ENCODE peak calls at places on chromosome 11, in five cellular contexts. J, Z, P, F and U are unnamed samples.

GRCh38 chr11:84316866-84317560 is 1030.8 kb upstream of the CCDC90B start:
- DNase-seq in J (no peak), Z (no peak), P (peak; percentile 50), F (no peak), U (no peak)

GRCh38 chr11:77074205-77074604 is 7.4 kb downstream of the CAPN5 start:
- DNase-seq in J (no peak), Z (peak; percentile 85), P (peak; percentile 33), F (no peak), U (no peak)

GRCh38 chr11:23236846-23237550 is 376.7 kb upstream of the CCDC179 start:
- DNase-seq in J (no peak), Z (no peak), P (no peak), F (no peak), U (no peak)

GRCh38 chr11:88015170-88015569 is 160.1 kb downstream of the RAB38 start:
- DNase-seq in J (no peak), Z (no peak), P (no peak), F (no peak), U (no peak)

GRCh38 chr11:128776088-128776433 is 82.2 kb downstream of the FLI1 start:
- DNase-seq in J (no peak), Z (no peak), P (no peak), F (no peak), U (peak; percentile 29)

GRCh38 chr11:41996558-41996957 is 537.1 kb upstream of the LRRC4C start:
- DNase-seq in J (no peak), Z (no peak), P (no peak), F (no peak), U (no peak)

GRCh38 chr11:78860720-78861422 is 286.2 kb upstream of the NARS2 start:
- DNase-seq in J (no peak), Z (no peak), P (no peak), F (no peak), U (peak; percentile 7)

GRCh38 chr11:103547009-103547408 is 437.8 kb downstream of the DYNC2H1 start:
- DNase-seq in J (no peak), Z (no peak), P (no peak), F (no peak), U (no peak)

GRCh38 chr11:121415861-121416260 is 36.3 kb upstream of the SORL1 start:
- DNase-seq in J (no peak), Z (peak; percentile 81), P (no peak), F (peak; percentile 45), U (no peak)

GRCh38 chr11:9639099-9639498 is 24.8 kb upstream of the SWAP70 start:
- DNase-seq in J (no peak), Z (peak; percentile 34), P (no peak), F (peak; percentile 58), U (no peak)

GRCh38 chr11:47331454-47332302 is 20.8 kb downstream of the MYBPC3 start:
- DNase-seq in J (no peak), Z (peak; percentile 74), P (no peak), F (no peak), U (no peak)

GRCh38 chr11:34565417-34566208 is 52.0 kb upstream of the ELF5 start:
- DNase-seq in J (peak; percentile 24), Z (peak; percentile 39), P (no peak), F (no peak), U (peak; percentile 35)

GRCh38 chr11:68935516-68936357 is 32.0 kb downstream of the IGHMBP2 start:
- DNase-seq in J (no peak), Z (no peak), P (no peak), F (no peak), U (no peak)

GRCh38 chr11:19832166-19832750 is 119.6 kb downstream of the NAV2 start:
- DNase-seq in J (no peak), Z (no peak), P (no peak), F (no peak), U (no peak)

GRCh38 chr11:61575886-61576516 is 4.9 kb downstream of the SYT7 start:
- DNase-seq in J (no peak), Z (no peak), P (no peak), F (no peak), U (no peak)

GRCh38 chr11:101446238-101446637 is 137.6 kb downstream of the TRPC6 start:
- DNase-seq in J (no peak), Z (no peak), P (no peak), F (no peak), U (no peak)

DNA sequence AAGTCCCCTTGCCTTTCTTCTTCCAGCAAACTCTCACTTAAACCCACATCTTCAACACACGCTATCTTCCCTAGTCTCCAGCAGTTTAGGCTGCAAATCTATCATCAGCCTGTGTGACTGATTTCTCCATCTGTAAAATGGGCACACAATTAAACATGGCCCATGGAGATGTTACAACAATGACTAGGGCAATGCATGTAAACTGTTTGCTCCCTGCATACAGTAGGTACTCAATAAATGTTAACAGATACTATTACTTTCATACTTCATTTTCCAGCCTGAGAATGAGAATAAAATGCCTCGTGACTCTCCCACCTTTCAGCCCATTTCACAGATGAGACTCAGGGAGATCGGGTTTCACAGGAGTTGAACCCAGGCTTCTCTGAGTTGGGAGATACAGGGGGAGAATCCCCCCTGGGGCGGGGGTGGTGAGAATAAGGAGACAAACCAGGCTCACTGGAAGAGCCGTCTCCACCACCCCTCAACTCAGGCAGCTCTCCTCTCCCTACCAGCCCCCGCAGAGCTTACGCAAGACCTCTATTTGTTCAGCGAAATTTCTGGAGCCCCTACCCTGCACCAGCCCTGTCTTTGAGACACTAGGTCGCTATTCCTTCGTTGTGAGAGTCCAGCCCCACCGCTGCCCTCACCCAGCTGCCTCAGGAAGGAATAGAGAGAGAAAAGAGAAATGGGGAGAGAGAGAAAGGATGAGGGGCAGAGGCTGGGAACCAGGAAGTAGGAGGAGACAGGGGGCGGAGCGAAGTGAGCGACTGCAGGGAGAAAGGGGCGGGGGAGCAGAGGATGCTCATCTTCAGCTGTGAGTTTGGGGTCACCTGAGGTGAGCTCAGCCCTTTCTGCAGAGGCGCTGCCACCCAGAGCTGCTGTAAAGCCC is 42.1 kb upstream of the KLHL35 start:
- DNase-seq in J (no peak), Z (peak; percentile 45), P (no peak), F (peak; percentile 55), U (peak; percentile 43)
- H3K4me3 ChIP-seq in J (no peak overlapping the region), Z (no peak overlapping the region), P (no peak overlapping the region), F (no peak overlapping the region), U (no peak overlapping the region)

GRCh38 chr11:74321487-74322188 is 10.2 kb upstream of the P4HA3 start:
- DNase-seq in J (no peak), Z (peak; percentile 28), P (no peak), F (peak; percentile 8), U (peak; percentile 54)
- H3K4me3 ChIP-seq in J (no peak overlapping the region), Z (no peak overlapping the region), P (no peak overlapping the region), F (no peak overlapping the region), U (no peak overlapping the region)

DNA sequence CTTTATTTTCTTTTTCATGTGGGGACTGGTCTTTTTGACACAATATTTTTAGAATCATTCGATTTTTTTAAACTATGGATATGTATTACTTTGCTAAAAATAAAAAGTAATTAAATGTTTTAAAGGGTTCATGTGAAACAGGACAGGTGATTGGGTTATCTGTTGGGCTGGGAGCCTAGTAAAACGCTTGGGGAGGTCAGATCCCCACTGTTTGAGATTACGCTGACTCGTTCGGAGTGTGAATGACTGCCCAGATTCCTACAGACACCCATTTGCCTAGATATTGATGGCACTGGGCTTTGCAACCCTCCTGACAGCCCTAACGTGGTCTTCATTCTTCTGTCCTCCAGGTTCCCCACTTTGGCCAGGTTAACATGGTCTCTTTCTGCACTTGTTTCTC is 62.9 kb upstream of the UBASH3B start:
- DNase-seq in J (no peak), Z (no peak), P (no peak), F (no peak), U (no peak)
- H3K4me3 ChIP-seq in J (no peak overlapping the region), Z (no peak overlapping the region), P (no peak overlapping the region), F (no peak overlapping the region), U (no peak overlapping the region)

GRCh38 chr11:13279487-13279834 is 1.9 kb downstream of the BMAL1 start:
- DNase-seq in J (no peak), Z (no peak), P (no peak), F (no peak), U (no peak)
- H3K4me3 ChIP-seq in J (no peak overlapping the region), Z (no peak overlapping the region), P (no peak overlapping the region), F (no peak overlapping the region), U (peak overlapping the region; percentile 98)

GRCh38 chr11:110174645-110175310 is 81.6 kb downstream of the ZC3H12C start:
- DNase-seq in J (no peak), Z (no peak), P (no peak), F (no peak), U (no peak)
- H3K4me3 ChIP-seq in J (no peak overlapping the region), Z (no peak overlapping the region), P (no peak overlapping the region), F (no peak overlapping the region), U (no peak overlapping the region)